ENCODE peak calls at places on chromosomes 4 and X, in six cellular contexts. Q, C, G, R, E and V are unnamed samples.
A peak's percentile ranks its signal among the peaks of the same experiment; 100 is the strongest.

GRCh38 chrX:70635669-70636068 is 191.0 kb downstream of the DLG3 start:
- DNase-seq in E (no peak), R (no peak), Q (no peak), C (no peak), G (no peak), V (no peak)

GRCh38 chr4:5863461-5864113 is 29.3 kb downstream of the CRMP1 start:
- DNase-seq in G (peak; percentile 50), C (peak; percentile 98), E (no peak), R (no peak), Q (peak; percentile 83), V (peak; percentile 93)

GRCh38 chr4:2298548-2298991 is 36.7 kb upstream of the MXD4 start:
- DNase-seq in Q (no peak), R (no peak), E (no peak), G (no peak), C (no peak), V (no peak)

GRCh38 chrX:69959712-69960111 is 90.0 kb downstream of the AWAT2 start:
- DNase-seq in G (no peak), Q (no peak), R (no peak), C (no peak), E (no peak), V (no peak)

GRCh38 chrX:152652060-152652459 is 14.4 kb downstream of the GABRQ start:
- DNase-seq in C (no peak), E (no peak), R (no peak), Q (no peak), G (no peak), V (no peak)

GRCh38 chrX:85516131-85516530 is 136.7 kb upstream of the POF1B start:
- DNase-seq in G (peak; percentile 34), C (no peak), E (no peak), Q (no peak), R (no peak), V (no peak)

GRCh38 chrX:110222497-110223257 is 95.2 kb downstream of the AMMECR1 start:
- DNase-seq in G (no peak), C (no peak), Q (no peak), E (no peak), R (no peak), V (no peak)

GRCh38 chr4:156575430-156576073 is 396.0 kb downstream of the PDGFC start:
- DNase-seq in R (no peak), C (peak; percentile 59), E (no peak), G (peak; percentile 38), Q (no peak), V (peak; percentile 72)

GRCh38 chrX:5595570-5595969 is 633.1 kb downstream of the NLGN4X start:
- DNase-seq in Q (no peak), C (no peak), R (no peak), G (no peak), E (no peak), V (no peak)

GRCh38 chr4:6390357-6390756 is 82.1 kb downstream of the PPP2R2C start:
- DNase-seq in R (no peak), E (no peak), G (no peak), C (no peak), Q (no peak), V (no peak)

GRCh38 chr4:140686799-140687198 is 69.4 kb downstream of the TBC1D9 start:
- DNase-seq in C (no peak), E (no peak), R (no peak), G (no peak), Q (no peak), V (no peak)

GRCh38 chr4:5747746-5748365 is 36.9 kb downstream of the EVC start:
- DNase-seq in E (no peak), C (peak; percentile 95), Q (peak; percentile 90), G (no peak), R (no peak), V (peak; percentile 96)

GRCh38 chr4:4859799-4860380 is 425 bp downstream of the MSX1 start:
- DNase-seq in G (no peak), C (no peak), R (no peak), Q (no peak), E (no peak), V (no peak)

GRCh38 chrX:24494544-24495113 is 29.5 kb downstream of the PDK3 start:
- DNase-seq in E (no peak), R (peak; percentile 71), Q (peak; percentile 52), C (peak; percentile 87), G (peak; percentile 37), V (peak; percentile 83)

GRCh38 chrX:44344687-44345086 is 1.2 kb upstream of the EFHC2 start:
- DNase-seq in E (peak; percentile 13), R (no peak), Q (no peak), G (no peak), C (no peak), V (no peak)

GRCh38 chrX:7779644-7780043 is 63.3 kb upstream of the VCX start:
- DNase-seq in Q (no peak), R (no peak), G (no peak), E (no peak), C (no peak), V (no peak)

GRCh38 chrX:14776901-14777300 is 96.0 kb downstream of the FANCB start:
- DNase-seq in G (no peak), E (no peak), Q (no peak), R (no peak), C (peak; percentile 42), V (peak; percentile 0)

GRCh38 chr4:155506761-155507160 is 130.0 kb upstream of the MAP9 start:
- DNase-seq in Q (no peak), C (no peak), G (no peak), R (no peak), E (no peak), V (no peak)

GRCh38 chr4:116788723-116789122 is 296.7 kb downstream of the TRAM1L1 start:
- DNase-seq in E (no peak), C (no peak), Q (no peak), G (no peak), R (no peak), V (no peak)
- H3K4me3 ChIP-seq in E (no peak overlapping the region), C (no peak overlapping the region), Q (no peak overlapping the region), G (no peak overlapping the region), R (no peak overlapping the region), V (no peak overlapping the region)

GRCh38 chr4:130747842-130748241 is 1651.9 kb downstream of the C4orf33 start:
- DNase-seq in E (no peak), R (no peak), C (peak; percentile 1), Q (no peak), G (no peak), V (peak; percentile 24)
- TF ChIP-seq CTCF in E (no peak), R (no peak), C (no peak), Q (no peak), G (peak; percentile 50), V (peak; percentile 35)

GRCh38 chr4:79621061-79621460 is 213.0 kb upstream of the GK2 start:
- DNase-seq in G (no peak), Q (no peak), E (no peak), R (no peak), C (no peak), V (no peak)

GRCh38 chr4:79620627-79621026 is 212.6 kb upstream of the GK2 start:
- DNase-seq in Q (no peak), R (no peak), C (no peak), E (no peak), G (no peak), V (no peak)

GRCh38 chr4:79623125-79623905 is 215.3 kb upstream of the GK2 start:
- DNase-seq in G (no peak), C (no peak), R (no peak), Q (no peak), E (no peak), V (no peak)

GRCh38 chr4:79626102-79626501 is 218.1 kb upstream of the GK2 start:
- DNase-seq in C (no peak), R (no peak), G (no peak), E (no peak), Q (no peak), V (no peak)
- H3K4me3 ChIP-seq in C (peak overlapping the region; percentile 15), R (no peak overlapping the region), G (no peak overlapping the region), E (no peak overlapping the region), Q (no peak overlapping the region), V (no peak overlapping the region)

DNA sequence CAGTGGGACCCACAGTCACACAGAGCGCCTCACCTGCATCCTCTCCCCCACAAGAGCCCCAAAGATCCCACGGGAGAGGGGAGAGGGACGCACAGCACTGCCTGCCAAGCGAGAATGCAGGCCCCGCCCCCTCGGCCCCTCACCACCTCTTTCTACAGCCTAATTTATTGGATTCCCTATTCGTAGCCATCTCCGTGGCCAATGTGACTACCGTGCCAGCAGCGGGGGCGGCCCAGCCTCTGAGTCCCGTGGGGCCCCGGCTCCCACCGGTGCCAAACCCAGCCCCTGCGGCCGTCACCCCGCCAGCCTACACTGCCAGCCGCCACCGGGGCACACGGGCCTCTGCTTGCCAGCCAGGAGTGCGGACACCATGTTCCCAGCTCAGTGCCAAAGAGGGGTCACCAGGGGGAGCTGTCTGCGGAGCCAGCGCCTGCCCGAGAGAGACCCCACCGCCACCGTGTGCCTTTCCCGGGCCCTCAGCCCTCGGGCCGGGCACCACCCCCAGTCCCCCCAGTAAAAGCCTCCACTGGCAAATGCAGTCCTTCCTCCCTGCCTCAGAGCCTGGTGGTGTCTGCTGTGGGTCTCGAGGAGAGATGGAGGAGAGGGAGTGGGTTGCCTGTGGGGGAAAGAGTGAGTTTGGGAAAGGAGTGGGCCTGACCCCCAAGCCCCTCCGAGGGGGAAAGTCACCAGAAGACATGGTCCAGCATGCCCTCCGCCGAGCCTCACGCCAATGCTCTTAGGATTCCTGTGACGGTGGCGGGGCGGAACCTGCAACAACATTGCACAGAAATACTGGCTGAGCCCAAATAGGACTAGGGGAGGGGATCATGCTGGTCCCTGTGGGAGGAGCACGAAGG is 19.6 kb upstream of the PLXNB3 start:
- DNase-seq in E (no peak), C (no peak), G (no peak), Q (no peak), R (peak; percentile 51), V (no peak)
- TF ChIP-seq CTCF in E (no peak), C (peak; percentile 37), G (no peak), Q (peak; percentile 34), R (no peak), V (peak; percentile 33)